ENCODE peak calls at places on chromosome 16, in five cellular contexts. L is GM13976, V is HFF-Myc, N is cardiac fibroblast, Z is neural crest cell. T is an unnamed sample.

GRCh38 chr16:11130978-11131665 is 124.9 kb downstream of the SOCS1 start:
- DNase-seq in Z (no peak), N (no peak), V (no peak), L (no peak), T (no peak)

GRCh38 chr16:73601911-73602310 is 554.0 kb upstream of the ZFHX3 start:
- DNase-seq in V (no peak), N (no peak), Z (no peak), L (no peak), T (no peak)

GRCh38 chr16:79970551-79971236 is 370.2 kb upstream of the MAF start:
- DNase-seq in N (peak), L (no peak), Z (no peak), V (no peak), T (no peak)

GRCh38 chr16:21083729-21084268 is 66.8 kb downstream of the DNAH3 start:
- DNase-seq in Z (peak), V (no peak), N (peak), L (peak), T (no peak)

GRCh38 chr16:2505695-2506094 is 8.1 kb upstream of the ATP6V0C start:
- DNase-seq in V (no peak), Z (no peak), N (no peak), L (no peak), T (no peak)

GRCh38 chr16:59651662-59652061 is 917.5 kb upstream of the GOT2 start:
- DNase-seq in N (no peak), Z (no peak), L (no peak), V (no peak), T (no peak)

GRCh38 chr16:49861299-49861698 is 5.4 kb upstream of the ZNF423 start:
- DNase-seq in N (no peak), L (no peak), Z (no peak), V (no peak), T (no peak)

GRCh38 chr16:50802000-50802399 is 60.1 kb downstream of the CYLD start:
- DNase-seq in V (no peak), L (no peak), Z (no peak), N (peak), T (no peak)

GRCh38 chr16:82146957-82147356 is 23.1 kb downstream of the MPHOSPH6 start:
- DNase-seq in N (no peak), Z (no peak), V (no peak), L (no peak), T (no peak)

GRCh38 chr16:80341242-80341641 is 199.6 kb upstream of the DYNLRB2 start:
- DNase-seq in Z (no peak), V (no peak), N (no peak), L (no peak), T (no peak)

GRCh38 chr16:87765473-87765775 is 362 bp downstream of the KLHDC4 start:
- DNase-seq in V (no peak), L (no peak), N (no peak), Z (no peak), T (no peak)

GRCh38 chr16:49023095-49023494 is 258.5 kb downstream of the CBLN1 start:
- DNase-seq in N (peak), Z (no peak), L (no peak), V (peak), T (no peak)

GRCh38 chr16:77794586-77794985 is 6.2 kb downstream of the VAT1L start:
- DNase-seq in V (no peak), L (no peak), Z (no peak), N (no peak), T (no peak)

GRCh38 chr16:72482695-72483094 is 310.7 kb upstream of the PMFBP1 start:
- DNase-seq in L (no peak), V (no peak), N (no peak), Z (no peak), T (no peak)

GRCh38 chr16:90078594-90078895 is 1.4 kb upstream of the PRDM7 start:
- DNase-seq in V (no peak), Z (no peak), N (no peak), L (no peak), T (no peak)

GRCh38 chr16:90083139-90083538 is 6.0 kb upstream of the PRDM7 start:
- DNase-seq in N (no peak), L (no peak), V (no peak), Z (no peak), T (no peak)

GRCh38 chr16:90077240-90077756 is at the start of gene PRDM7:
- DNase-seq in V (peak), N (peak), L (peak), Z (peak), T (no peak)

GRCh38 chr16:90081606-90081970 is 4.5 kb upstream of the PRDM7 start:
- DNase-seq in Z (no peak), N (no peak), L (no peak), V (no peak), T (no peak)

GRCh38 chr16:90077757-90078593 is 844 bp upstream of the PRDM7 start:
- DNase-seq in L (peak), Z (no peak), N (peak), V (no peak), T (no peak)
- TF ChIP-seq CTCF in L (no peak), Z (no peak), N (no peak), V (no peak), T (no peak)

GRCh38 chr16:589658-590159 is at the start of gene RAB40C:
- DNase-seq in V (peak), Z (peak), N (peak), L (peak), T (peak)
- TF ChIP-seq CTCF in V (no peak), Z (peak), N (peak), L (no peak), T (no peak)

GRCh38 chr16:14309001-14309886 is 238.1 kb downstream of the MRTFB start:
- DNase-seq in L (no peak), N (no peak), Z (no peak), V (no peak), T (no peak)

GRCh38 chr16:14307623-14308356 is 236.7 kb downstream of the MRTFB start:
- DNase-seq in N (no peak), Z (no peak), V (no peak), L (no peak), T (no peak)

GRCh38 chr16:14309906-14310305 is 238.8 kb downstream of the MRTFB start:
- DNase-seq in L (no peak), V (no peak), Z (no peak), N (peak), T (no peak)

GRCh38 chr16:14307059-14307531 is 236.0 kb downstream of the MRTFB start:
- DNase-seq in N (no peak), Z (no peak), L (no peak), V (no peak), T (no peak)

DNA sequence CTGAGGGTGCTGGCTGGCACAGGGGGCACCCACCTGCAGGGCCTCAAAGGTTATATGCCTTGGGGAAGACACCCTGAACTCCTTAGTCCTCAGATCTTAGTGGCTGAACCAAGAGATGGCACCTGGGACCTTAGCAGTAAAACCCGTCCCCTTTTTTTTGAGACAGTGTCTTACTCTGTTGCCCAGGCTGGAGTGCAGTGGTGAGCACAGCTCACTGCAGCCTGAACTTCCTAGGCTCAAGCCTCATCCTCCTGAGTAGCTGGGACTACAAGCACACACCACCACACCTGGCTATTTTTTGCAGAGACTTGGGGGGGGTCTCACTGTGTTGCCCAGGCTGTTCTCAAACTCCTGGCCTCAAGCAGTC is 237.2 kb downstream of the MRTFB start:
- DNase-seq in V (no peak), L (no peak), N (no peak), Z (no peak), T (no peak)
- TF ChIP-seq CTCF in V (no peak), L (no peak), N (no peak), Z (no peak), T (no peak)

GRCh38 chr16:69107311-69107962 is 2.0 kb downstream of the HAS3 start:
- DNase-seq in N (peak), L (no peak), Z (peak), V (no peak), T (no peak)
- TF ChIP-seq CTCF in N (no peak), L (no peak), Z (no peak), V (no peak), T (no peak)

T was measured in D721Med.